ENCODE peak calls at places on chromosomes 7 and 10, in nine cellular contexts. H is naive thymus-derived CD8-positive, alpha-beta T cell; J is activated effector memory CD4-positive, alpha-beta T cell treated with anti-CD3 and anti-CD28 coated beads, Interleukin-2, amount 50 U/mL, for 16 hours; Q is AG08395; E is dermis blood vessel endothelial cell; D is stimulated activated CD4-positive, alpha-beta T cell treated with anti-CD3 and anti-CD28 coated beads, Interleukin-2, amount 100 ng/mL, for 4 hours; C is kidney tubule cell; P is cardiac fibroblast; N is lung. W is an unnamed sample.

GRCh38 chr10:97355571-97355975 is 21.0 kb upstream of the FRAT2 start:
- DNase-seq in H (no peak), J (no peak), Q (peak), E (peak), D (no peak), C (no peak), P (peak), N (no peak), W (no peak)

GRCh38 chr7:76509931-76510877 is at the start of gene UPK3B:
- DNase-seq in H (no peak), J (no peak), Q (no peak), E (no peak), D (no peak), C (peak), P (no peak), N (peak), W (no peak)

GRCh38 chr10:44422631-44423030 is 37.7 kb upstream of the CXCL12 start:
- DNase-seq in H (no peak), J (no peak), Q (no peak), E (no peak), D (no peak), C (no peak), P (no peak), N (no peak), W (no peak)

GRCh38 chr10:34255075-34255474 is 560.0 kb downstream of the PARD3 start:
- DNase-seq in H (no peak), J (no peak), Q (no peak), E (no peak), D (no peak), C (no peak), P (no peak), N (no peak), W (no peak)

GRCh38 chr7:66330961-66331360 is 125.8 kb downstream of the TPST1 start:
- DNase-seq in H (no peak), J (no peak), Q (peak), E (no peak), D (no peak), C (no peak), P (peak), N (no peak), W (no peak)

GRCh38 chr7:87934699-87935372 is 785 bp downstream of the ADAM22 start:
- DNase-seq in H (no peak), J (peak), Q (no peak), E (peak), D (no peak), C (peak), P (peak), N (no peak), W (no peak)

GRCh38 chr7:6502886-6503285 is 48.4 kb downstream of the GRID2IP start:
- DNase-seq in H (no peak), J (no peak), Q (no peak), E (no peak), D (no peak), C (no peak), P (no peak), N (no peak), W (no peak)

GRCh38 chr10:125204400-125204799 is 44.0 kb upstream of the CTBP2 start:
- DNase-seq in H (no peak), J (no peak), Q (no peak), E (no peak), D (no peak), C (no peak), P (no peak), N (no peak), W (no peak)

GRCh38 chr10:51896849-51897248 is 197.5 kb upstream of the CSTF2T start:
- DNase-seq in H (no peak), J (no peak), Q (peak), E (no peak), D (no peak), C (no peak), P (peak), N (no peak), W (no peak)

GRCh38 chr7:90411510-90411909 is 8.2 kb downstream of the CLDN12 start:
- DNase-seq in H (no peak), J (no peak), Q (no peak), E (peak), D (no peak), C (peak), P (no peak), N (no peak), W (no peak)

GRCh38 chr10:80449545-80449944 is 4.6 kb upstream of the TSPAN14 start:
- DNase-seq in H (no peak), J (no peak), Q (no peak), E (no peak), D (no peak), C (no peak), P (no peak), N (no peak), W (no peak)

GRCh38 chr7:55476071-55476803 is 96.1 kb downstream of the VOPP1 start:
- DNase-seq in H (no peak), J (no peak), Q (peak), E (no peak), D (no peak), C (no peak), P (peak), N (no peak), W (no peak)

GRCh38 chr7:83629117-83629880 is 19.6 kb downstream of the SEMA3E start:
- DNase-seq in H (no peak), J (no peak), Q (no peak), E (no peak), D (no peak), C (peak), P (no peak), N (no peak), W (no peak)

GRCh38 chr10:112385143-112385695 is 11.3 kb downstream of the ACSL5 start:
- DNase-seq in H (no peak), J (no peak), Q (no peak), E (no peak), D (no peak), C (no peak), P (no peak), N (no peak), W (no peak)

GRCh38 chr7:38796636-38797501 is 112.1 kb downstream of the VPS41 start:
- DNase-seq in H (peak), J (peak), Q (peak), E (peak), D (peak), C (peak), P (peak), N (peak), W (no peak)

GRCh38 chr7:129401228-129401967 is 32.8 kb upstream of the STRIP2 start:
- DNase-seq in H (no peak), J (no peak), Q (peak), E (peak), D (no peak), C (peak), P (no peak), N (no peak), W (no peak)

GRCh38 chr7:84393776-84394175 is 199.2 kb upstream of the SEMA3A start:
- DNase-seq in H (no peak), J (no peak), Q (peak), E (no peak), D (no peak), C (no peak), P (peak), N (no peak), W (no peak)

GRCh38 chr7:80851896-80852476 is 66.9 kb downstream of the SEMA3C start:
- DNase-seq in H (no peak), J (no peak), Q (no peak), E (no peak), D (no peak), C (peak), P (peak), N (no peak), W (no peak)

W was measured in RWPE2.